ENCODE peak calls at places on chromosomes 11 and 22, in eight cellular contexts. H is cardiac muscle cell, V is A549, T is fibroblast of villous mesenchyme, R is upper lobe of left lung, G is adrenal gland, B is choroid plexus epithelial cell, E is right lobe of liver. J is an unnamed sample.

GRCh38 chr11:120940297-120940847 is 83.5 kb upstream of the TBCEL start:
- DNase-seq in R (no peak), V (no peak), G (no peak), B (no peak), T (no peak), E (no peak), H (no peak), J (no peak)

GRCh38 chr22:36493690-36494110 is 12.3 kb upstream of the TXN2 start:
- DNase-seq in E (no peak), R (peak), B (no peak), H (no peak), T (no peak), G (peak), V (no peak), J (no peak)

GRCh38 chr22:50260801-50261614 is 475 bp downstream of the MAPK12 start:
- DNase-seq in H (peak), G (no peak), B (peak), V (peak), T (peak), E (no peak), R (no peak), J (peak)

GRCh38 chr11:122612123-122612824 is 43.2 kb upstream of the UBASH3B start:
- DNase-seq in B (peak), R (no peak), G (no peak), H (no peak), T (no peak), V (no peak), E (no peak), J (no peak)

GRCh38 chr11:57787920-57788716 is 26.5 kb downstream of the CTNND1 start:
- DNase-seq in E (no peak), H (peak), B (peak), G (peak), V (no peak), R (peak), T (peak), J (peak)

GRCh38 chr22:20319041-20319744 is 667 bp downstream of the DGCR6L start:
- DNase-seq in T (peak), E (no peak), V (no peak), H (no peak), R (peak), G (peak), B (no peak), J (no peak)

GRCh38 chr22:16801571-16801970 is 23.6 kb downstream of the XKR3 start:
- DNase-seq in E (no peak), B (no peak), V (no peak), H (no peak), T (no peak), G (no peak), R (no peak), J (no peak)

GRCh38 chr11:74611369-74611861 is 19.0 kb downstream of the POLD3 start:
- DNase-seq in G (no peak), V (peak), B (peak), H (peak), R (no peak), E (no peak), T (peak), J (peak)

GRCh38 chr11:44457862-44458261 is 107.6 kb upstream of the CD82 start:
- DNase-seq in V (no peak), B (no peak), R (no peak), E (no peak), G (no peak), T (no peak), H (no peak), J (no peak)

GRCh38 chr11:117872420-117872961 is 4.0 kb downstream of the FXYD6 start:
- DNase-seq in R (no peak), V (no peak), G (no peak), B (no peak), T (no peak), E (no peak), H (no peak), J (no peak)

GRCh38 chr22:37659066-37659896 is 758 bp downstream of the PDXP start:
- DNase-seq in E (peak), H (no peak), V (no peak), B (no peak), T (no peak), R (no peak), G (no peak), J (no peak)
- H3K4me3 ChIP-seq in E (peak), H (peak), V (peak), B (peak), T (peak), R (peak), G (peak), J (peak)

GRCh38 chr22:43446037-43446803 is 34.4 kb downstream of the MPPED1 start:
- DNase-seq in B (no peak), H (no peak), E (no peak), G (no peak), V (peak), T (peak), R (no peak), J (no peak)

GRCh38 chr22:43449205-43449830 is 37.5 kb downstream of the MPPED1 start:
- DNase-seq in B (no peak), V (no peak), T (no peak), R (no peak), E (peak), G (no peak), H (no peak), J (no peak)

GRCh38 chr22:43449831-43450225 is 38.0 kb downstream of the MPPED1 start:
- DNase-seq in V (no peak), H (no peak), T (no peak), E (peak), R (no peak), B (no peak), G (no peak), J (no peak)

GRCh38 chr22:43448048-43448447 is 36.2 kb downstream of the MPPED1 start:
- DNase-seq in V (no peak), B (no peak), E (no peak), H (no peak), T (no peak), G (no peak), R (no peak), J (no peak)

DNA sequence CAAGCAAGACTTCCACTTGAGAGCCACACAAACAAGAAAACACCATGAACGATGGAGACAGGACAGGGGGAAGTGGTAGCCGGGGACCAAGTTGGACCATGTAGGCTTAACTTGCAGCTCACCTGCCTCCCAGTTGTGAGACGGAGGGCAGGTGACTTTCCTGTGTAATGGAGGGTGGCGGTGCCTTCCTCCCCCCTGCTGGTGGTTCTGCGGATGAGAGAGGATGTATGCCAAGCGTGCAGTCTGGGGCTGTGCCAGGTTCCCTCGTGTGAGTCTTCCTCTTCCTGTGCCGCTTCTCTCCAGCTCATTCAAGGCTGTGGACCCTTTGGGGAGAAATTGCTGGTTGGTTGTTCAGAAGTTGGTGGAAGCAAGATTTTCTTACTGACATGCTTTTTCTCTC is 35.1 kb downstream of the MPPED1 start:
- DNase-seq in E (no peak), V (peak), R (no peak), H (no peak), G (no peak), T (no peak), B (no peak), J (no peak)
- TF ChIP-seq CTCF in E (no peak), V (no peak), R (no peak), H (no peak), G (no peak), T (no peak), B (no peak), J (no peak)

GRCh38 chr11:133951484-133952198 is 5.1 kb downstream of the IGSF9B start:
- DNase-seq in E (no peak), T (peak), G (no peak), V (no peak), B (peak), H (peak), R (no peak), J (peak)

GRCh38 chr11:133953571-133953970 is 3.2 kb downstream of the IGSF9B start:
- DNase-seq in E (no peak), V (no peak), H (no peak), T (no peak), G (no peak), B (no peak), R (no peak), J (no peak)

GRCh38 chr11:133953999-133954398 is 2.8 kb downstream of the IGSF9B start:
- DNase-seq in H (no peak), G (no peak), B (no peak), T (no peak), E (no peak), V (no peak), R (no peak), J (no peak)

GRCh38 chr11:133950874-133951483 is 5.8 kb downstream of the IGSF9B start:
- DNase-seq in E (no peak), V (no peak), R (no peak), T (no peak), H (no peak), G (no peak), B (no peak), J (no peak)

GRCh38 chr11:133952199-133953190 is 4.3 kb downstream of the IGSF9B start:
- DNase-seq in E (no peak), H (no peak), V (no peak), R (no peak), G (no peak), T (no peak), B (no peak), J (no peak)
- H3K4me3 ChIP-seq in E (no peak), H (no peak), V (no peak), R (no peak), G (no peak), T (no peak), B (no peak), J (no peak)

GRCh38 chr11:115819014-115819413 is 314.8 kb upstream of the CADM1 start:
- DNase-seq in B (no peak), T (no peak), E (no peak), H (no peak), R (no peak), V (no peak), G (no peak), J (no peak)
- TF ChIP-seq CTCF in B (no peak), T (no peak), E (no peak), H (no peak), R (no peak), V (no peak), G (no peak), J (no peak)

GRCh38 chr22:47187558-47187957 is 425.1 kb downstream of the TBC1D22A start:
- DNase-seq in H (no peak), V (no peak), G (no peak), E (no peak), B (no peak), T (no peak), R (peak), J (no peak)
- H3K4me3 ChIP-seq in H (no peak), V (no peak), G (no peak), E (no peak), B (no peak), T (no peak), R (no peak), J (no peak)

DNA sequence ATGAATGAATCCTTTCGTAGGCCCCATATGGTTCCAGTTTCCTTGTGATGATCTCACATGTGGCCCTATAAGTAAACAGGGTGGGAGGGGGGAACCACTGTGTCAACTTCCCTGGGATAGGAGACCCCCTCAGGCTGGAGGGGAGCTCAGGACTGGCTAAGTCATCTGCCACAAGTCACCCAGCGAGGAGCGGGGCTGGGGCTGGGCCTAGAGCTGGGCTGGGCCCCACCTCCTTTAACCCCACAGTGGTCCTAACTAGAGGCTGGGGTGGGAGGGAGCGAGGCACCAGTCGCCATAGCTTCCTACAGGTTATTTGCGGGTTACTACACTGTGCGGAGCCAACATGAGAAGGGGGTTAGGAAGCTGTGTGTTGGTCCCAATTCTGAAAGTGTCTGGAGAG is 4.3 kb downstream of the FBLN1 start:
- DNase-seq in E (no peak), T (no peak), V (no peak), G (no peak), H (no peak), R (no peak), B (no peak), J (no peak)
- TF ChIP-seq CTCF in E (no peak), T (no peak), V (no peak), G (no peak), H (no peak), R (no peak), B (no peak), J (no peak)

GRCh38 chr22:24954114-24954463 is 1.6 kb downstream of the KIAA1671 start:
- DNase-seq in H (no peak), B (no peak), V (no peak), E (no peak), R (no peak), T (peak), G (no peak), J (no peak)

GRCh38 chr22:24953294-24954113 is 988 bp downstream of the KIAA1671 start:
- DNase-seq in R (peak), B (no peak), H (no peak), T (no peak), G (peak), V (no peak), E (peak), J (no peak)

GRCh38 chr22:24951942-24952836 is at the start of gene KIAA1671:
- DNase-seq in R (peak), H (peak), E (peak), B (peak), T (peak), V (peak), G (peak), J (peak)

GRCh38 chr22:24954856-24955255 is 2.3 kb downstream of the KIAA1671 start:
- DNase-seq in H (no peak), V (no peak), E (no peak), R (no peak), B (no peak), T (no peak), G (peak), J (no peak)

GRCh38 chr22:24952837-24953293 is 349 bp downstream of the KIAA1671 start:
- DNase-seq in G (peak), V (peak), R (peak), B (peak), E (peak), T (peak), H (peak), J (peak)
- H3K4me3 ChIP-seq in G (peak), V (peak), R (peak), B (peak), E (peak), T (peak), H (peak), J (peak)